ENCODE peak calls at places on chromosome 1, in four cellular contexts. A is GM10248; X is endothelial cell; Q is activated naive CD4-positive, alpha-beta T cell. T is an unnamed sample.

GRCh38 chr1:207140536-207140935 is 36.5 kb downstream of the C4BPA start:
- DNase-seq in A (no peak), X (no peak), Q (no peak), T (no peak)

GRCh38 chr1:89660086-89660946 is 27.4 kb downstream of the LRRC8C start:
- DNase-seq in X (no peak), A (no peak), Q (no peak), T (no peak)

GRCh38 chr1:3310718-3311400 is 143.6 kb upstream of the ARHGEF16 start:
- DNase-seq in A (no peak), X (no peak), Q (no peak), T (no peak)

GRCh38 chr1:165367375-165367993 is 11.0 kb upstream of the LMX1A start:
- DNase-seq in A (peak), X (peak), Q (peak), T (peak)

GRCh38 chr1:207404849-207405525 is 49.1 kb upstream of the CR2 start:
- DNase-seq in A (peak), Q (no peak), X (no peak), T (no peak)

GRCh38 chr1:47823016-47823843 is 174.0 kb downstream of the TRABD2B start:
- DNase-seq in A (no peak), X (no peak), Q (no peak), T (no peak)

GRCh38 chr1:203351037-203351625 is at the start of gene FMOD:
- DNase-seq in A (peak), Q (no peak), X (no peak), T (no peak)

GRCh38 chr1:93980320-93980744 is 71.1 kb upstream of the GCLM start:
- DNase-seq in Q (no peak), X (peak), A (no peak), T (peak)

GRCh38 chr1:30727796-30728195 is 4.4 kb upstream of the MATN1 start:
- DNase-seq in Q (no peak), X (no peak), A (no peak), T (no peak)